ENCODE peak calls at places on chromosomes 13 and 19, in seven cellular contexts. L, O, S, X, I, W and H are unnamed samples. For H3K9me3, the result is how much of the 10 kb centered on the place peaks cover.

GRCh38 chr13:114025432-114026127 is 51.7 kb upstream of the C13orf46 start:
- DNase-seq in L (no peak), O (peak), S (no peak), X (no peak), I (no peak), W (peak), H (no peak)

GRCh38 chr13:95256086-95256485 is 45.2 kb downstream of the ABCC4 start:
- DNase-seq in L (no peak), O (no peak), S (no peak), X (no peak), I (no peak), W (peak), H (no peak)

GRCh38 chr19:18489627-18490184 is 32.2 kb downstream of the ELL start:
- DNase-seq in L (no peak), O (no peak), S (no peak), X (no peak), I (no peak), W (no peak), H (no peak)

GRCh38 chr13:80778302-80778701 is 437.4 kb upstream of the SPRY2 start:
- DNase-seq in L (no peak), O (peak), S (no peak), X (peak), I (no peak), W (no peak), H (no peak)

GRCh38 chr19:34994643-34995471 is 5.3 kb upstream of the GRAMD1A start:
- DNase-seq in L (peak), O (peak), S (peak), X (peak), I (no peak), W (no peak), H (no peak)

GRCh38 chr19:33780251-33780650 is 16.4 kb upstream of the KCTD15 start:
- DNase-seq in L (no peak), O (no peak), S (no peak), X (no peak), I (no peak), W (no peak), H (no peak)

GRCh38 chr13:20142019-20142926 is 18.6 kb downstream of the GJA3 start:
- DNase-seq in L (no peak), O (no peak), S (no peak), X (no peak), I (no peak), W (no peak), H (no peak)

GRCh38 chr19:6003976-6004375 is 26.0 kb upstream of the RANBP3 start:
- DNase-seq in L (no peak), O (no peak), S (no peak), X (no peak), I (no peak), W (no peak), H (no peak)

GRCh38 chr19:29098863-29099481 is 114.0 kb downstream of the UQCRFS1 start:
- DNase-seq in L (no peak), O (peak), S (peak), X (peak), I (peak), W (peak), H (no peak)

GRCh38 chr13:78160793-78161192 is 242.2 kb upstream of the EDNRB start:
- DNase-seq in L (no peak), O (no peak), S (no peak), X (no peak), I (no peak), W (peak), H (no peak)

GRCh38 chr13:44238011-44238421 is 135.6 kb upstream of the SERP2 start:
- DNase-seq in L (no peak), O (no peak), S (no peak), X (peak), I (no peak), W (peak), H (no peak)

GRCh38 chr13:98370806-98371553 is 193.9 kb upstream of the RNF113B start:
- DNase-seq in L (no peak), O (peak), S (peak), X (peak), I (peak), W (peak), H (no peak)

GRCh38 chr13:102504002-102504401 is 92.8 kb upstream of the TPP2 start:
- DNase-seq in L (no peak), O (no peak), S (no peak), X (no peak), I (peak), W (no peak), H (no peak)

GRCh38 chr19:19485161-19485997 is 30.0 kb downstream of the TSSK6 start:
- DNase-seq in L (no peak), O (no peak), S (peak), X (no peak), I (no peak), W (peak), H (no peak)

GRCh38 chr19:55305491-55305890 is 19.6 kb downstream of the TMEM150B start:
- DNase-seq in L (no peak), O (peak), S (peak), X (no peak), I (peak), W (no peak), H (peak)

GRCh38 chr19:17105548-17105947 is 30.0 kb downstream of the MYO9B start:
- DNase-seq in L (no peak), O (no peak), S (no peak), X (no peak), I (no peak), W (no peak), H (no peak)

GRCh38 chr13:33509642-33510229 is 224.2 kb upstream of the STARD13 start:
- DNase-seq in L (no peak), O (no peak), S (peak), X (no peak), I (peak), W (no peak), H (no peak)

GRCh38 chr13:93948523-93948922 is 531.0 kb downstream of the DCT start:
- DNase-seq in L (no peak), O (no peak), S (no peak), X (no peak), I (no peak), W (no peak), H (no peak)
- H3K9me3 ChIP-seq in L (under half), O (under half), S (under half), X (under half), I (under half), W (under half), H (under half)

GRCh38 chr19:30428856-30429255 is 56.7 kb downstream of the ZNF536 start:
- DNase-seq in L (no peak), O (no peak), S (no peak), X (no peak), I (peak), W (no peak), H (no peak)

GRCh38 chr19:30425885-30426838 is 54.0 kb downstream of the ZNF536 start:
- DNase-seq in L (no peak), O (no peak), S (no peak), X (no peak), I (peak), W (no peak), H (no peak)

GRCh38 chr19:30426864-30427263 is 54.7 kb downstream of the ZNF536 start:
- DNase-seq in L (no peak), O (no peak), S (no peak), X (no peak), I (no peak), W (no peak), H (no peak)

GRCh38 chr19:30430206-30430734 is 58.1 kb downstream of the ZNF536 start:
- DNase-seq in L (no peak), O (no peak), S (no peak), X (no peak), I (peak), W (no peak), H (no peak)

GRCh38 chr19:30428281-30428680 is 56.1 kb downstream of the ZNF536 start:
- DNase-seq in L (no peak), O (no peak), S (no peak), X (no peak), I (peak), W (no peak), H (no peak)
- H3K9me3 ChIP-seq in L (under half), O (under half), S (under half), X (under half), I (under half), W (under half), H (under half)

GRCh38 chr19:52585101-52585500 is 15.0 kb downstream of the ZNF701 start:
- DNase-seq in L (no peak), O (no peak), S (no peak), X (no peak), I (no peak), W (no peak), H (no peak)

GRCh38 chr19:52590728-52591127 is 20.6 kb downstream of the ZNF701 start:
- DNase-seq in L (no peak), O (no peak), S (no peak), X (no peak), I (peak), W (no peak), H (no peak)

GRCh38 chr19:52584686-52585085 is 14.6 kb downstream of the ZNF701 start:
- DNase-seq in L (no peak), O (no peak), S (no peak), X (no peak), I (peak), W (no peak), H (no peak)

DNA sequence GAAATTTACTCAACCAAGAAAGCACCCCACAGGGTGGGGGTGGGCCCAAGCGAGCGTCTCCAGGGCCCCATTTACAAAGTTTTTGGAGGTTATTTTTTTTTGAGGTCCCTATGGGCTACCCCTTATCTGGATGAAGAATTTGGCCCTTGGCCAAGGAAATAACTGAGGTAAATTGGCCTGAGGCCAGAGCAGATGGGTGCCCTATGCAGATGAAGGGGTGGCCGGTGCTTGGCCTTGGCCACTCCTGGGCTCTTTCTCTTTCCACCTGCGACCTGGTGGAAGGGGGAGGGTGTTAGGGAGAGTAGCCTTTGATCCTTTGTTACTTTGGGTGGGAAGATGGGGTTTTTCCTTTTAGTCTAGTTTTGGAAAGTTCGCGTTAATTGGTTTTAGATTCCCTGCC is 15.5 kb downstream of the ZNF701 start:
- DNase-seq in L (no peak), O (no peak), S (no peak), X (no peak), I (peak), W (no peak), H (no peak)
- H3K9me3 ChIP-seq in L (under half), O (half or more), S (under half), X (under half), I (under half), W (under half), H (under half)

GRCh38 chr19:43872547-43873336 is 45.6 kb downstream of the ZNF283 start:
- DNase-seq in L (no peak), O (no peak), S (no peak), X (no peak), I (no peak), W (no peak), H (no peak)
- H3K9me3 ChIP-seq in L (half or more), O (half or more), S (half or more), X (under half), I (under half), W (under half), H (under half)